ENCODE peak calls at places on chromosomes 11 and 22, in six cellular contexts. U, M, O, J, Z and G are unnamed samples.

GRCh38 chr11:114147389-114148382 is 88.2 kb downstream of the ZBTB16 start:
- DNase-seq in Z (no peak), M (no peak), J (no peak), O (no peak), U (no peak), G (no peak)

GRCh38 chr11:61832758-61833157 is 4.7 kb downstream of the FADS2 start:
- DNase-seq in J (no peak), U (no peak), M (no peak), Z (no peak), O (no peak), G (no peak)

GRCh38 chr11:115996125-115996807 is 492.1 kb upstream of the CADM1 start:
- DNase-seq in U (no peak), M (no peak), O (peak), J (no peak), Z (no peak), G (peak)

GRCh38 chr11:109856958-109857357 is 236.2 kb upstream of the ZC3H12C start:
- DNase-seq in U (no peak), J (no peak), O (no peak), Z (peak), M (no peak), G (no peak)

GRCh38 chr11:68832476-68833176 is 9.1 kb downstream of the CPT1A start:
- DNase-seq in Z (no peak), U (no peak), M (peak), J (no peak), O (no peak), G (no peak)

GRCh38 chr11:72773291-72773690 is 20.6 kb downstream of the STARD10 start:
- DNase-seq in Z (peak), J (no peak), O (no peak), M (no peak), U (peak), G (no peak)

GRCh38 chr22:22432479-22432878 is 76.1 kb downstream of the ZNF280B start:
- DNase-seq in J (no peak), U (no peak), O (no peak), M (no peak), Z (no peak), G (no peak)

GRCh38 chr11:113908107-113908506 is 3.5 kb downstream of the HTR3B start:
- DNase-seq in O (no peak), J (no peak), M (no peak), Z (no peak), U (no peak), G (no peak)

GRCh38 chr11:104000798-104001197 is 35.6 kb upstream of the DDI1 start:
- DNase-seq in M (no peak), O (no peak), U (no peak), J (no peak), Z (peak), G (no peak)

DNA sequence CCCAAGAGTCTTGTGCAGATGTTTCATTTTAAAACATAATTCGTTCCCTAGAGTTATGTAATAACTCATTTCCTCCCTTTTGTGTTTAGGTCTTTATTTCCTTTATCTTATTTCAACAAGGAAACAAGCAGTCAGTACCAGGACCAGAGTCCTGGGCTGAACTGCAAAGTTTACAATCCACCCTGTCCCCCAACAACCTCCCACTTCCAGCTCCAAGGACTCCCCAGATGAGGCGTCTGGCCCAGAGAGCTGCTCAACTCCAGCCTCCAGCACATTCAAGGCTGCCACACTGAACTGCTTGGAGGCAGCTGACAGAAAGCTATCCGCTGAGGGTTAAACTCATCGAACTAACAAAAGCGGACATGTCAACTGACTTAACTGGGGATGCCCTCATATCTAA is 4.5 kb downstream of the POLDIP3 start:
- DNase-seq in U (no peak), Z (no peak), J (no peak), M (no peak), O (no peak), G (no peak)
- H3K4me3 ChIP-seq in U (no peak), Z (no peak), J (no peak), M (no peak), O (no peak), G (no peak)

GRCh38 chr11:37544491-37544890 is 946.5 kb upstream of the RAG2 start:
- DNase-seq in U (no peak), M (no peak), Z (no peak), O (no peak), J (no peak), G (no peak)
- TF ChIP-seq CTCF in U (no peak), M (no peak), Z (no peak), O (no peak), J (no peak), G (no peak)

GRCh38 chr11:7907121-7907520 is 23.9 kb downstream of the OR10A6 start:
- DNase-seq in J (no peak), M (no peak), Z (peak), U (no peak), O (no peak), G (no peak)
- H3K4me3 ChIP-seq in J (no peak), M (no peak), Z (no peak), U (no peak), O (no peak), G (no peak)

GRCh38 chr11:70757241-70757640 is 358.9 kb downstream of the CTTN start:
- DNase-seq in Z (no peak), J (no peak), U (no peak), O (no peak), M (no peak), G (no peak)

GRCh38 chr11:70758206-70758605 is 359.9 kb downstream of the CTTN start:
- DNase-seq in O (no peak), J (no peak), U (no peak), Z (no peak), M (no peak), G (no peak)

GRCh38 chr11:70755410-70756158 is 357.3 kb downstream of the CTTN start:
- DNase-seq in Z (peak), M (peak), O (no peak), J (peak), U (peak), G (no peak)

GRCh38 chr11:70756341-70756740 is 358.0 kb downstream of the CTTN start:
- DNase-seq in J (no peak), U (no peak), Z (no peak), O (no peak), M (no peak), G (no peak)

DNA sequence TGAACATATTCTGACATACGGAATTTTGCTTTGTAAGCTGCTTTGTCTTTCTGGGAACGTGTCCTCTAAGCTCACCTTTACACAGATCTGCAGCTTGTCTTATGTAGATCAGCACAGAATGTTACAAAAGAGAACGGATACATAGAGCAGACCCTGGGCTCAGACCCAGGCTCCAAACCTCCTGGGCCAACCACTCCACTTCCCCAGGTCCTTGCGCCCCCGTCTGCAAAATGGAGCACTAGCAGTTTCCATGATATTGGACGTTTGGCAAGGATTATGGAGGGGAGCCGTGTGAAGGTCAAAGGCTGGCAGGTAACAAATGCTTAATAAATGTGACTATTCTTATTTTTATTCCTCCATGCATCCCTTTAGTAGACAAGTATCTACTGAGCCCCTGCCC is 358.4 kb downstream of the CTTN start:
- DNase-seq in Z (no peak), M (no peak), U (no peak), O (no peak), J (no peak), G (no peak)
- TF ChIP-seq CTCF in Z (no peak), M (no peak), U (no peak), O (no peak), J (no peak), G (no peak)

GRCh38 chr11:119361056-119361787 is 14.7 kb upstream of the MFRP start:
- DNase-seq in O (no peak), Z (peak), U (peak), J (peak), M (no peak), G (no peak)

GRCh38 chr11:119355091-119355843 is 8.8 kb upstream of the MFRP start:
- DNase-seq in M (no peak), U (no peak), Z (no peak), J (no peak), O (no peak), G (no peak)

GRCh38 chr11:119356349-119357031 is 10.0 kb upstream of the MFRP start:
- DNase-seq in M (peak), U (no peak), Z (peak), J (peak), O (no peak), G (no peak)

GRCh38 chr11:119359365-119360229 is 13.1 kb upstream of the MFRP start:
- DNase-seq in M (no peak), O (no peak), J (no peak), Z (no peak), U (no peak), G (no peak)

GRCh38 chr11:119357069-119357468 is 10.6 kb upstream of the MFRP start:
- DNase-seq in U (no peak), Z (no peak), J (no peak), M (no peak), O (no peak), G (no peak)
- H3K4me3 ChIP-seq in U (no peak), Z (no peak), J (peak), M (peak), O (no peak), G (no peak)

DNA sequence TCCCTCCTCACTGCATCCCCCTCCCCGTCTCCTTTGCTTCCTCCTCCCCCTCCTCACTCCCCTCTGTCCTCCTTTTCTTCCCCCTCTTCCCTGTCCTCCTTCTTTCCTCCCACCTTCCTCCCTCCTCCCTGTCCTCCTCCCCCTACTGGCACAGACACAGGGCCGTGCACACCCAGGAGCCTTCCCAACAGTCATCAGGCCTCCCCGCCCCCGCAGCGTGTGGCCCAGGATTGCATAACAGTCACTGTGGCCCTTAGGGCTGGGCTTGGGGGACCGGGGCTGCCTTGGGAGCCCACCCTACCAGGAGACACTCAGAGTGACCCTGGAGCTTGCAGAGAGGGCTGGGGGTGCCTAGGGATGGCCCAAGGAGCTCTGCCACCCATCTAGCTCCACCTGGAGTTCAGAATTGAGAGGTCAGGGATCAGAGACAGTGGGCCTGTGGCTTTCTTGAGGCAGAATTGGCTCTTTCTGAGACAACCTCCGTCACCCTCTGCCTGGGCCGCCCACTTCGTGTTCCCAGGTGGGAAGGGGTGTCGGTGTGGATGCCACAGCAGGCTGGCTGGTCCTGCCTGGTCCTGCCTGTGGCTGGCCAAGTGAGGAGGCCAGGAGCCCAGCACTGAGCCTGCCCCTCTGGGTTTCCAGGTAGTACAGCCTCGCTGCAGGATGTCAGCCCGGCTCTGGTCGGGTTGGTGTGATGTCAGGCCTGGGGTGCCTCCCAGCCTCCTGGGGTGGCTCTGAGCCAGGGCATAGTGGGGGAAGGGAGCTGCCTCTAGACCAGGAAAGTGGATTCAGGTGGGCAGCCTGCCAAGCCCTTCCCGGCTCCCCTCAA is 1.6 kb downstream of the SPI1 start:
- DNase-seq in M (peak), Z (no peak), U (no peak), J (no peak), O (no peak), G (no peak)
- TF ChIP-seq CTCF in M (no peak), Z (no peak), U (no peak), J (no peak), O (peak), G (peak)

GRCh38 chr11:81870066-81870412 is 863.6 kb downstream of the FAM181B start:
- DNase-seq in U (no peak), O (no peak), J (no peak), M (no peak), Z (no peak), G (no peak)
- H3K4me3 ChIP-seq in U (no peak), O (peak), J (no peak), M (no peak), Z (no peak), G (peak)

GRCh38 chr11:12056112-12056511 is 47.7 kb upstream of the DKK3 start:
- DNase-seq in Z (no peak), U (no peak), O (no peak), J (no peak), M (no peak), G (no peak)
- TF ChIP-seq CTCF in Z (no peak), U (peak), O (no peak), J (peak), M (no peak), G (no peak)

GRCh38 chr11:75301602-75302345 is 49.7 kb downstream of the ARRB1 start:
- DNase-seq in Z (no peak), M (peak), U (no peak), O (no peak), J (no peak), G (no peak)

GRCh38 chr11:75301131-75301530 is 50.3 kb downstream of the ARRB1 start:
- DNase-seq in M (peak), J (no peak), U (no peak), O (no peak), Z (no peak), G (no peak)

GRCh38 chr11:75303544-75304224 is 47.8 kb downstream of the ARRB1 start:
- DNase-seq in M (no peak), O (no peak), J (no peak), Z (no peak), U (peak), G (no peak)

GRCh38 chr11:75305993-75306392 is 45.5 kb downstream of the ARRB1 start:
- DNase-seq in U (no peak), M (no peak), O (no peak), Z (no peak), J (no peak), G (no peak)

DNA sequence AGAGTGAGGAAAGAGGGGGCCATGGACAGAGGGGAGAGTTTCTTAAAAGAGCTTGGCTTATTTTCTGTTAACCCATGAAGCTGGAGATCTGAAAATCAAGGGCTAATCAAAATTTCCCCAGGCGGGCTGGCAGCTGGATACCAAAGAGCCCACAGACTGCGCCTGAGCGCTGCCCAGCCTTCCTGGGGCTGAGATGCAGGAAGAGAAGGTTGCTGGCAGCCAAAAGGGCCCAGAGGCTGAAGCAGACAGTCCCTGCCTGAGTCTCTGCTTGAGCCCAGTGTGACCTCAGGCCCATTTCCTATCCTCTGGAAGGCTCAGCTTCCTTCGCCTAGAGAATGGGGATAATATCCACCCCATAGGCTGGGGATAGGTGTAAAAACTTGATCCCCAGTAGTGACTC is 49.1 kb downstream of the ARRB1 start:
- DNase-seq in Z (no peak), J (no peak), O (no peak), U (no peak), M (no peak), G (no peak)
- H3K4me3 ChIP-seq in Z (no peak), J (no peak), O (no peak), U (no peak), M (no peak), G (no peak)